ENCODE peak calls at places on chromosome 7, in four cellular contexts. One of them, this sample, is unnamed.
A peak's percentile ranks its signal among the peaks of the same experiment; 100 is the strongest.

GRCh38 chr7:135793841-135794240 is 45.2 kb upstream of the FAM180A start:
- DNase-seq in AG09309: no peak
- DNase-seq in psoas muscle: no peak
- DNase-seq in right lobe of liver: no peak
- DNase-seq in this sample: no peak

GRCh38 chr7:2680792-2681490 is 7.1 kb upstream of the AMZ1 start:
- DNase-seq in AG09309: no peak
- DNase-seq in psoas muscle: peak; percentile 91
- DNase-seq in right lobe of liver: peak; percentile 89
- DNase-seq in this sample: peak; percentile 91

GRCh38 chr7:16264436-16265183 is 156.7 kb downstream of the CRPPA start:
- DNase-seq in AG09309: no peak
- DNase-seq in psoas muscle: no peak
- DNase-seq in right lobe of liver: no peak
- DNase-seq in this sample: no peak

GRCh38 chr7:32161708-32162107 is 91.5 kb upstream of the PDE1C start:
- DNase-seq in AG09309: peak; percentile 75
- DNase-seq in psoas muscle: no peak
- DNase-seq in right lobe of liver: no peak
- DNase-seq in this sample: no peak

GRCh38 chr7:88789480-88790064 is 6.0 kb downstream of the TEX47 start:
- DNase-seq in AG09309: no peak
- DNase-seq in psoas muscle: no peak
- DNase-seq in right lobe of liver: no peak
- DNase-seq in this sample: no peak

GRCh38 chr7:24865994-24866615 is 108.8 kb upstream of the GSDME start:
- DNase-seq in AG09309: no peak
- DNase-seq in psoas muscle: no peak
- DNase-seq in right lobe of liver: no peak
- DNase-seq in this sample: no peak

GRCh38 chr7:128892521-128893250 is 17.8 kb downstream of the KCP start:
- DNase-seq in AG09309: no peak
- DNase-seq in psoas muscle: peak; percentile 36
- DNase-seq in right lobe of liver: peak; percentile 46
- DNase-seq in this sample: peak; percentile 62

GRCh38 chr7:151058766-151059361 is 525 bp upstream of the SLC4A2 start:
- DNase-seq in AG09309: no peak
- DNase-seq in psoas muscle: no peak
- DNase-seq in right lobe of liver: no peak
- DNase-seq in this sample: no peak

GRCh38 chr7:157358041-157358752 is 21.4 kb downstream of the DNAJB6 start:
- DNase-seq in AG09309: no peak
- DNase-seq in psoas muscle: no peak
- DNase-seq in right lobe of liver: no peak
- DNase-seq in this sample: no peak

GRCh38 chr7:108455833-108456677 is at the start of gene NRCAM:
- DNase-seq in AG09309: no peak
- DNase-seq in psoas muscle: peak; percentile 54
- DNase-seq in right lobe of liver: peak; percentile 54
- DNase-seq in this sample: peak; percentile 71

GRCh38 chr7:148108381-148108780 is 482.2 kb upstream of the C7orf33 start:
- DNase-seq in AG09309: no peak
- DNase-seq in psoas muscle: no peak
- DNase-seq in right lobe of liver: no peak
- DNase-seq in this sample: no peak

GRCh38 chr7:44379366-44380178 is 54.2 kb upstream of the CAMK2B start:
- DNase-seq in AG09309: no peak
- DNase-seq in psoas muscle: no peak
- DNase-seq in right lobe of liver: no peak
- DNase-seq in this sample: no peak

GRCh38 chr7:28298870-28299484 is 113.3 kb upstream of the CREB5 start:
- DNase-seq in AG09309: no peak
- DNase-seq in psoas muscle: no peak
- DNase-seq in right lobe of liver: no peak
- DNase-seq in this sample: no peak

GRCh38 chr7:4216016-4216415 is 466.1 kb upstream of the FOXK1 start:
- DNase-seq in AG09309: no peak
- DNase-seq in psoas muscle: no peak
- DNase-seq in right lobe of liver: peak; percentile 29
- DNase-seq in this sample: no peak

GRCh38 chr7:82109288-82109687 is 334.3 kb downstream of the CACNA2D1 start:
- DNase-seq in AG09309: peak; percentile 35
- DNase-seq in psoas muscle: no peak
- DNase-seq in right lobe of liver: no peak
- DNase-seq in this sample: no peak

GRCh38 chr7:221996-222715 is 29.8 kb downstream of the FAM20C start:
- DNase-seq in AG09309: no peak
- DNase-seq in psoas muscle: no peak
- DNase-seq in right lobe of liver: no peak
- DNase-seq in this sample: no peak

GRCh38 chr7:103613655-103614642 is 167.9 kb upstream of the SLC26A5 start:
- DNase-seq in AG09309: no peak
- DNase-seq in psoas muscle: no peak
- DNase-seq in right lobe of liver: no peak
- DNase-seq in this sample: no peak

GRCh38 chr7:5424689-5425506 is 1.3 kb upstream of the TNRC18 start:
- DNase-seq in AG09309: no peak
- DNase-seq in psoas muscle: peak; percentile 79
- DNase-seq in right lobe of liver: peak; percentile 85
- DNase-seq in this sample: peak; percentile 78
- TF ChIP-seq CTCF in AG09309: no peak
- TF ChIP-seq CTCF in psoas muscle: no peak
- TF ChIP-seq CTCF in right lobe of liver: no peak
- TF ChIP-seq CTCF in this sample: peak; percentile 11

GRCh38 chr7:42238709-42239395 is 1.8 kb upstream of the GLI3 start:
- DNase-seq in AG09309: no peak
- DNase-seq in psoas muscle: no peak
- DNase-seq in right lobe of liver: no peak
- DNase-seq in this sample: no peak

GRCh38 chr7:42235734-42236133 is 1.3 kb downstream of the GLI3 start:
- DNase-seq in AG09309: no peak
- DNase-seq in psoas muscle: no peak
- DNase-seq in right lobe of liver: no peak
- DNase-seq in this sample: no peak

GRCh38 chr7:42236266-42237161 is 495 bp downstream of the GLI3 start:
- DNase-seq in AG09309: no peak
- DNase-seq in psoas muscle: peak; percentile 73
- DNase-seq in right lobe of liver: peak; percentile 53
- DNase-seq in this sample: peak; percentile 72

GRCh38 chr7:42237891-42238531 is 1.0 kb upstream of the GLI3 start:
- DNase-seq in AG09309: no peak
- DNase-seq in psoas muscle: peak; percentile 90
- DNase-seq in right lobe of liver: peak; percentile 57
- DNase-seq in this sample: peak; percentile 78

GRCh38 chr7:42237162-42237821 is at the start of gene GLI3:
- DNase-seq in AG09309: peak; percentile 76
- DNase-seq in psoas muscle: peak; percentile 91
- DNase-seq in right lobe of liver: peak; percentile 66
- DNase-seq in this sample: peak; percentile 88
- H3K4me3 ChIP-seq in AG09309: peak within 1 kb of the TSS; percentile 85
- H3K4me3 ChIP-seq in psoas muscle: peak within 1 kb of the TSS; percentile 69
- H3K4me3 ChIP-seq in right lobe of liver: peak within 1 kb of the TSS; percentile 51
- H3K4me3 ChIP-seq in this sample: peak within 1 kb of the TSS; percentile 77

DNA sequence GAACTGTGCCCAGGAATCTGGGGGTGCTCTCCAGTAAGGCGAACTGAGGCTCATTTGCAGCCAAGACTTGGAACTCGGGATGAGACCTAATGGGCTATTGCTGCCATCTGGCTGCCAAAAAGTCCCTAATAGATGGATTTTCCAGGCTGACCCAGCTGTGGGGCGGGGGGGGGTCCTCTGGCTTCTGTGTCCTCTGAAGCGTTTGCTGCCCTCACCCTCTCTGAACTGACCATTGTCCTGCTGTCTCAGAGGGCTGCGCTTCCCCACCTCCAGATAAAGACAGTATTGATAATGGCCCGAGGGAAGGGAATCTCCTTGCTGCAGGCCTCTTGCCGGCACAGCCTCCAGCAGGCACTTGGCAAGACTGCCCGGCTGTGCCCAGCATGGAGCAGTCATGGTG is 46.6 kb downstream of the CLEC2L start:
- DNase-seq in AG09309: no peak
- DNase-seq in psoas muscle: no peak
- DNase-seq in right lobe of liver: no peak
- DNase-seq in this sample: no peak
- TF ChIP-seq CTCF in AG09309: peak; percentile 30
- TF ChIP-seq CTCF in psoas muscle: no peak
- TF ChIP-seq CTCF in right lobe of liver: no peak
- TF ChIP-seq CTCF in this sample: no peak

DNA sequence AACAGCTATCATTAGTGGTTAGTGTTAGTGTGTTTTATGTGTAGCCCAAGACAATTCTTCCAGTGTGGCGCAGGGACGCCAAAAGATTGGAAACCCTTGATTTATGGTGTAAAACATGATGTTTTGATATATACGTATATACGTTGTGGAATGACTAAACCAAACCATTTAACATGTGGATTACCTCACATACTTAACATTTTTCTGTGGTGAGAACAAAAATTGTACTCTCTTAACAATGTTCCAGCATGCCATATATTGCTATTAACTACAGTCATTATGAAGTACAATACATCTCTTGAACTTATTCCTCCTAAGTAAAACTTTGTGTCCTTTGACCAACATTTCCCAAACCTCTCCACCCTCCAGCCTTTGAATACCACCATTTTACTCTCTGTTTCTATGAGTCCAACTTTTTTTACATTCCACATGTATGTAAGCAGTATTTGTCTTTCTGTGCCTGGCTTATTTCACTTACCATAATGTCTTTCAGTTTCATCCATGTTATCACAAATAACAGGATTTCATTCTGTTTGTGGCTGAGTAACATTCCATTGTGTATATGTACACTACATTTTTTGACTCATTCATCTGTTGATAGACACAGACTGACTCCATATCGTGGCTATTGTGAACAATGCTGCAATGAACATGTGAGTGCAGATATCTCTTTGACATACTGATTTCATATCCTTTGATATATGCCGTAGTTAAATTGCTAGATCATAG is 42.2 kb upstream of the MAGI2 start:
- DNase-seq in AG09309: no peak
- DNase-seq in psoas muscle: no peak
- DNase-seq in right lobe of liver: no peak
- DNase-seq in this sample: no peak
- H3K4me3 ChIP-seq in AG09309: no peak overlapping the region
- H3K4me3 ChIP-seq in psoas muscle: no peak overlapping the region
- H3K4me3 ChIP-seq in right lobe of liver: no peak overlapping the region
- H3K4me3 ChIP-seq in this sample: no peak overlapping the region

GRCh38 chr7:104767113-104767512 is 246.9 kb upstream of the KMT2E start:
- DNase-seq in AG09309: no peak
- DNase-seq in psoas muscle: no peak
- DNase-seq in right lobe of liver: no peak
- DNase-seq in this sample: no peak

GRCh38 chr7:104772405-104772821 is 241.6 kb upstream of the KMT2E start:
- DNase-seq in AG09309: no peak
- DNase-seq in psoas muscle: no peak
- DNase-seq in right lobe of liver: no peak
- DNase-seq in this sample: no peak

GRCh38 chr7:104767826-104768536 is 246.0 kb upstream of the KMT2E start:
- DNase-seq in AG09309: no peak
- DNase-seq in psoas muscle: no peak
- DNase-seq in right lobe of liver: no peak
- DNase-seq in this sample: no peak
- TF ChIP-seq CTCF in AG09309: no peak
- TF ChIP-seq CTCF in psoas muscle: no peak
- TF ChIP-seq CTCF in right lobe of liver: no peak
- TF ChIP-seq CTCF in this sample: no peak

DNA sequence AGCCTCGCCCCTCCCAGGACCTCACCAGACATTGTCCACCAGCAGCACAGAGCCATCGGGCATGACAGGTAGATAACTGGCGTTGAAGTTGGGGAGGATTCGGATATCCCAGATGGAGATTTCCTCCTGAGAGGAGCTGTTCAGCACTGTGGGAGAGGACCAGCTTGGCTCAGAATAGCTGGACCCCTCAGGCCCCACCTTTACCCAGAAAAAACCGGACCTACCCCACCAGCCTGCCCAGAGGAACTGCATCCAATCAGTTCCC is 1.5 kb downstream of the TRAPPC14 start:
- DNase-seq in AG09309: no peak
- DNase-seq in psoas muscle: no peak
- DNase-seq in right lobe of liver: no peak
- DNase-seq in this sample: no peak
- H3K4me3 ChIP-seq in AG09309: peak overlapping the region; percentile 80
- H3K4me3 ChIP-seq in psoas muscle: peak overlapping the region; percentile 93
- H3K4me3 ChIP-seq in right lobe of liver: no peak overlapping the region
- H3K4me3 ChIP-seq in this sample: no peak overlapping the region

GRCh38 chr7:101558742-101559325 is 70.3 kb downstream of the MYL10 start:
- DNase-seq in AG09309: no peak
- DNase-seq in psoas muscle: peak; percentile 33
- DNase-seq in right lobe of liver: no peak
- DNase-seq in this sample: no peak
- TF ChIP-seq CTCF in AG09309: peak; percentile 6
- TF ChIP-seq CTCF in psoas muscle: no peak
- TF ChIP-seq CTCF in right lobe of liver: no peak
- TF ChIP-seq CTCF in this sample: no peak